ENCODE peak calls at places on chromosomes 16 and 17, in five cellular contexts. C is SK-N-SH, Q is A549, W is H1, I is K562. H is an unnamed sample.

GRCh38 chr17:18319604-18320256 is 4.6 kb downstream of the SMCR8 start:
- DNase-seq in C (peak), Q (peak), W (no peak), I (no peak), H (peak)

GRCh38 chr16:87372305-87372704 is 11.3 kb downstream of the FBXO31 start:
- DNase-seq in C (no peak), Q (no peak), W (no peak), I (no peak), H (no peak)

GRCh38 chr17:83133302-83134121 is 54.1 kb downstream of the METRNL start:
- DNase-seq in C (peak), Q (no peak), W (no peak), I (no peak), H (no peak)

GRCh38 chr17:78550464-78550863 is 26.7 kb downstream of the DNAH17 start:
- DNase-seq in C (no peak), Q (no peak), W (no peak), I (no peak), H (no peak)

GRCh38 chr16:87956771-87957279 is 5.6 kb downstream of the BANP start:
- DNase-seq in C (no peak), Q (peak), W (no peak), I (peak), H (peak)

GRCh38 chr17:43363181-43363925 is 35.4 kb upstream of the ARL4D start:
- DNase-seq in C (no peak), Q (no peak), W (no peak), I (no peak), H (no peak)

GRCh38 chr17:72117748-72118587 is 2.9 kb upstream of the SOX9 start:
- DNase-seq in C (peak), Q (no peak), W (peak), I (no peak), H (no peak)

GRCh38 chr17:61205406-61205805 is 194.2 kb upstream of the TBX2 start:
- DNase-seq in C (no peak), Q (no peak), W (no peak), I (no peak), H (no peak)

GRCh38 chr17:29251969-29252866 is 5.6 kb downstream of the CRYBA1 start:
- DNase-seq in C (peak), Q (peak), W (no peak), I (peak), H (no peak)

GRCh38 chr17:59367657-59368045 is 36.2 kb downstream of the YPEL2 start:
- DNase-seq in C (no peak), Q (no peak), W (no peak), I (peak), H (peak)

GRCh38 chr16:29314292-29314934 is 92.1 kb downstream of the NPIPB11 start:
- DNase-seq in C (no peak), Q (no peak), W (no peak), I (no peak), H (no peak)

GRCh38 chr16:81647527-81647926 is 131.6 kb upstream of the PLCG2 start:
- DNase-seq in C (no peak), Q (peak), W (no peak), I (peak), H (no peak)

GRCh38 chr16:2207872-2208271 is 2.6 kb downstream of the MLST8 start:
- DNase-seq in C (no peak), Q (no peak), W (no peak), I (no peak), H (no peak)

GRCh38 chr16:67364610-67365256 is 28.6 kb downstream of the TPPP3 start:
- DNase-seq in C (no peak), Q (no peak), W (no peak), I (no peak), H (no peak)

GRCh38 chr17:33218657-33219298 is 74.3 kb downstream of the ASIC2 start:
- DNase-seq in C (no peak), Q (no peak), W (no peak), I (no peak), H (no peak)

GRCh38 chr16:13543850-13544249 is 376.1 kb upstream of the ERCC4 start:
- DNase-seq in C (no peak), Q (no peak), W (no peak), I (no peak), H (no peak)

GRCh38 chr16:28609631-28610594 is at the start of gene SULT1A1:
- DNase-seq in C (peak), Q (no peak), W (no peak), I (peak), H (peak)

GRCh38 chr17:49260011-49260921 is 29.7 kb upstream of the PHOSPHO1 start:
- DNase-seq in C (peak), Q (peak), W (peak), I (peak), H (peak)

GRCh38 chr17:39626171-39626670 is 531 bp upstream of the PPP1R1B start:
- DNase-seq in C (peak), Q (no peak), W (no peak), I (peak), H (no peak)

GRCh38 chr16:3675601-3676130 is 21.2 kb downstream of the DNASE1 start:
- DNase-seq in C (peak), Q (no peak), W (no peak), I (no peak), H (no peak)

GRCh38 chr17:81071761-81072741 is 37.1 kb downstream of the BAIAP2 start:
- DNase-seq in C (no peak), Q (no peak), W (no peak), I (no peak), H (no peak)

GRCh38 chr16:68286153-68287074 is 22.1 kb downstream of the SLC7A6 start:
- DNase-seq in C (no peak), Q (no peak), W (no peak), I (no peak), H (peak)

GRCh38 chr17:5661486-5662125 is 77.3 kb upstream of the NLRP1 start:
- DNase-seq in C (no peak), Q (no peak), W (no peak), I (no peak), H (no peak)

GRCh38 chr16:82082543-82083244 is 47.6 kb downstream of the HSD17B2 start:
- DNase-seq in C (no peak), Q (no peak), W (no peak), I (no peak), H (peak)

GRCh38 chr17:81403671-81404534 is 8.6 kb downstream of the BAHCC1 start:
- DNase-seq in C (peak), Q (no peak), W (no peak), I (no peak), H (no peak)

GRCh38 chr17:48128411-48128810 is 20.8 kb downstream of the SNX11 start:
- DNase-seq in C (no peak), Q (no peak), W (no peak), I (no peak), H (no peak)

GRCh38 chr17:50273654-50274040 is 619 bp upstream of the TMEM92 start:
- DNase-seq in C (no peak), Q (no peak), W (no peak), I (no peak), H (no peak)

GRCh38 chr17:58052951-58053715 is 30.1 kb upstream of the DYNLL2 start:
- DNase-seq in C (no peak), Q (no peak), W (no peak), I (no peak), H (no peak)

GRCh38 chr16:1048442-1049112 is 24.0 kb upstream of the SSTR5 start:
- DNase-seq in C (peak), Q (peak), W (peak), I (peak), H (peak)

GRCh38 chr16:50305441-50306061 is 39.2 kb downstream of the ADCY7 start:
- DNase-seq in C (peak), Q (no peak), W (no peak), I (no peak), H (no peak)

GRCh38 chr16:27424772-27425498 is 23.0 kb downstream of the IL21R start:
- DNase-seq in C (no peak), Q (no peak), W (no peak), I (no peak), H (no peak)

GRCh38 chr17:82399030-82399429 is 19.1 kb upstream of the HEXD start:
- DNase-seq in C (peak), Q (no peak), W (no peak), I (no peak), H (no peak)

GRCh38 chr16:50198802-50199410 is 45.8 kb downstream of the TENT4B start:
- DNase-seq in C (no peak), Q (no peak), W (no peak), I (no peak), H (peak)

GRCh38 chr16:11914210-11914758 is 1.5 kb downstream of the GSPT1 start:
- DNase-seq in C (no peak), Q (no peak), W (no peak), I (no peak), H (no peak)

GRCh38 chr17:74670329-74670728 is 42.4 kb downstream of the CD300LF start:
- DNase-seq in C (no peak), Q (no peak), W (no peak), I (no peak), H (no peak)

DNA sequence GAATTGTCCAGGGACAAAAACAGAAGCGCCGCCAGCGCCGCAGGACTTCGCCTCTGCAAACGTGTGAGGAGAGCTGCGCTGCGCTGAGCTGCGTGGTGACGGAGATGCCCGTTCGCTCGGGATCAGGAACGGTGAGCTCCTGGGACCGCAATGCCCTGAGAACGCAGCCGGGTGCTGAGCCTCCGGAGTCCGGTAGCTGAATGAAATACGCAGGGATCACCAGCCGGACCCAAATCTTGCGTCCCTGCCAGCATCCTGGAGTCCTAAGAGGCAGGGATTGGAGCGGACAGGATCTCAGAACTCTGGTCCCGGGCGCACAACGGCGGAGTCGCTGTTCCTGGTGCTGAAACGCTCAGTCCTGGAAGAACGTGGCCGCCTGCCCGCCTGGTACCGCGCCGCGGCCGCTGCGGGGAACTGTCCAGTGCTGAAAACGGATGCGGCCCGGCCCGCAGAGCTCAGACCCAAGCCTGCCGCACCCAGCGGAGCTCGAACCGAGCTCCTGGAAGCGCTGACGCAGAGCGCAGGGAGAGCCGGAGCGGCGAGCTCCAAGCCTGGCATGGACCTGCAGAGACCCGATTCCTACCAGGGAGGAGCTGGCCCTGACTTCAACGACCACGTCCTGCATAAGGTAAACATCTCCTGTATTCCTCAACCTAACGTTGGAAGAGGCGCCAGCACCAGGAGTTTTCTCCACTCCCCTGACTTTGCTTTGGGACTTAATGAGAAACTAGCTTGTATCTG is 41.5 kb downstream of the CD300LF start:
- DNase-seq in C (peak), Q (peak), W (peak), I (peak), H (peak)
- H3K27ac ChIP-seq in C (no peak), Q (no peak), W (no peak), I (no peak), H (no peak)

GRCh38 chr17:28188841-28189263 is 130.1 kb upstream of the TMEM97 start:
- DNase-seq in C (peak), Q (no peak), W (no peak), I (no peak), H (no peak)
- TF ChIP-seq CHD2 in C (peak), Q (no peak), W (no peak), I (no peak), H (no peak)

GRCh38 chr17:45161288-45162021 is at the start of gene HEXIM2:
- DNase-seq in C (peak), Q (peak), W (peak), I (peak), H (peak)
- H3K27ac ChIP-seq in C (peak), Q (peak), W (peak), I (peak), H (peak)

GRCh38 chr16:7140899-7141298 is 191.7 kb upstream of the RBFOX1 start:
- DNase-seq in C (no peak), Q (no peak), W (no peak), I (no peak), H (no peak)
- TF ChIP-seq CHD2 in C (no peak), Q (no peak), W (no peak), I (no peak), H (no peak)

H was measured in HepG2.